ENCODE peak calls at places on chromosome X, in ten cellular contexts. J, A, P, X, S, K, Y, R, T and U are unnamed samples.

GRCh38 chrX:78333521-78333920 is 6.1 kb upstream of the CYSLTR1 start:
- DNase-seq in X (no peak), K (no peak), T (peak; percentile 3), R (no peak), J (peak; percentile 15), A (no peak), Y (no peak), S (no peak), P (no peak), U (peak; percentile 2)

GRCh38 chrX:68936608-68937007 is 107.8 kb downstream of the EFNB1 start:
- DNase-seq in K (no peak), A (no peak), X (no peak), T (no peak), Y (no peak), R (peak; percentile 87), J (peak; percentile 91), P (no peak), S (peak; percentile 77), U (no peak)

GRCh38 chrX:153970398-153971123 is 1.1 kb downstream of the HCFC1 start:
- DNase-seq in T (peak; percentile 91), Y (no peak), S (peak; percentile 78), X (peak; percentile 13), K (no peak), J (no peak), P (no peak), A (no peak), R (peak; percentile 58), U (no peak)

GRCh38 chrX:109440475-109440874 is 41.4 kb downstream of the GUCY2F start:
- DNase-seq in K (no peak), S (peak; percentile 0), R (no peak), J (no peak), Y (no peak), A (no peak), T (no peak), X (no peak), P (no peak), U (no peak)

GRCh38 chrX:151830911-151831310 is 81.8 kb upstream of the MAGEA4 start:
- DNase-seq in X (no peak), Y (no peak), S (peak; percentile 14), A (no peak), T (no peak), R (no peak), K (no peak), J (no peak), P (no peak), U (no peak)

GRCh38 chrX:45353462-45353861 is 152.8 kb upstream of the DIPK2B start:
- DNase-seq in S (peak; percentile 19), A (no peak), P (no peak), T (no peak), K (no peak), R (no peak), Y (no peak), J (no peak), X (no peak), U (no peak)

GRCh38 chrX:20571611-20572010 is 304.9 kb upstream of the RPS6KA3 start:
- DNase-seq in A (no peak), J (no peak), Y (no peak), K (no peak), X (no peak), R (peak; percentile 10), T (no peak), S (peak; percentile 2), P (no peak), U (no peak)

GRCh38 chrX:73785493-73785892 is 222.5 kb downstream of the CHIC1 start:
- DNase-seq in P (no peak), K (no peak), J (no peak), X (no peak), T (no peak), S (no peak), R (no peak), Y (no peak), A (no peak), U (no peak)

GRCh38 chrX:153521034-153521433 is 3.6 kb downstream of the ATP2B3 start:
- DNase-seq in J (no peak), R (no peak), P (no peak), T (no peak), A (no peak), Y (no peak), S (no peak), X (no peak), K (no peak), U (no peak)

GRCh38 chrX:19670854-19671620 is 155.7 kb upstream of the MAP3K15 start:
- DNase-seq in T (no peak), K (no peak), P (peak; percentile 76), Y (no peak), A (no peak), J (peak; percentile 74), X (peak; percentile 76), S (peak; percentile 80), R (peak; percentile 88), U (no peak)

GRCh38 chrX:41084360-41085104 is 713 bp upstream of the USP9X start:
- DNase-seq in A (peak; percentile 78), T (peak; percentile 100), J (peak; percentile 85), R (peak; percentile 94), X (peak; percentile 98), K (peak; percentile 98), Y (peak; percentile 94), S (peak; percentile 97), P (peak; percentile 90), U (peak; percentile 99)

GRCh38 chrX:40368611-40369061 is 212.1 kb upstream of the ATP6AP2 start:
- DNase-seq in S (no peak), A (no peak), K (no peak), J (no peak), Y (no peak), P (no peak), X (no peak), T (no peak), R (no peak), U (no peak)

GRCh38 chrX:154295664-154296310 is at the start of gene TKTL1:
- DNase-seq in A (no peak), R (no peak), T (no peak), S (no peak), X (no peak), J (no peak), Y (no peak), P (no peak), K (no peak), U (no peak)

GRCh38 chrX:74925210-74926088 is at the start of gene NEXMIF:
- DNase-seq in S (peak; percentile 23), T (no peak), R (no peak), J (peak; percentile 1), P (no peak), K (no peak), X (peak; percentile 37), A (peak; percentile 1), Y (no peak), U (peak; percentile 14)

GRCh38 chrX:51697397-51697796 is 12.9 kb upstream of the CENPVL1 start:
- DNase-seq in R (no peak), T (no peak), K (no peak), P (no peak), X (no peak), J (no peak), A (no peak), Y (no peak), S (no peak), U (no peak)

GRCh38 chrX:152600853-152601635 is 36.7 kb upstream of the GABRQ start:
- DNase-seq in R (no peak), K (no peak), J (no peak), T (peak; percentile 55), P (no peak), Y (no peak), A (peak; percentile 2), X (no peak), S (no peak), U (no peak)

GRCh38 chrX:129843209-129843458 is 552 bp downstream of the ZDHHC9 start:
- DNase-seq in K (no peak), R (no peak), Y (no peak), J (no peak), P (peak; percentile 3), A (no peak), S (no peak), X (no peak), T (no peak), U (no peak)

GRCh38 chrX:154372612-154373022 is 1.8 kb downstream of the FLNA start:
- DNase-seq in T (no peak), A (no peak), X (peak; percentile 82), J (peak; percentile 44), K (peak; percentile 52), Y (no peak), S (no peak), P (no peak), R (peak; percentile 38), U (no peak)

GRCh38 chrX:13750204-13750603 is 15.7 kb downstream of the OFD1 start:
- DNase-seq in Y (no peak), R (peak; percentile 65), T (no peak), P (peak; percentile 15), S (peak; percentile 51), K (no peak), X (peak; percentile 19), J (peak; percentile 50), A (no peak), U (no peak)

GRCh38 chrX:46117234-46117633 is 428.0 kb downstream of the ZNF674 start:
- DNase-seq in S (no peak), A (no peak), Y (no peak), T (no peak), P (no peak), J (peak; percentile 60), K (no peak), R (no peak), X (no peak), U (no peak)

GRCh38 chrX:118216086-118216485 is 99.5 kb upstream of the KLHL13 start:
- DNase-seq in A (no peak), R (no peak), J (no peak), P (no peak), X (no peak), K (no peak), T (no peak), S (no peak), Y (no peak), U (no peak)

GRCh38 chrX:135516376-135516775 is 4.1 kb upstream of the INTS6L start:
- DNase-seq in J (no peak), K (no peak), R (no peak), X (no peak), A (no peak), S (no peak), P (no peak), Y (no peak), T (no peak), U (no peak)

GRCh38 chrX:40009462-40009851 is 88.3 kb downstream of the BCOR start:
- DNase-seq in Y (no peak), X (no peak), K (no peak), T (peak; percentile 68), J (no peak), A (no peak), S (no peak), R (no peak), P (no peak), U (no peak)

GRCh38 chrX:13875572-13875971 is 58.7 kb upstream of the GPM6B start:
- DNase-seq in A (no peak), K (no peak), S (no peak), J (no peak), P (no peak), R (no peak), T (no peak), X (no peak), Y (no peak), U (no peak)

GRCh38 chrX:102599950-102600579 is 750 bp downstream of the ARMCX5 start:
- DNase-seq in J (peak; percentile 15), K (no peak), R (peak; percentile 26), X (no peak), Y (no peak), S (peak; percentile 36), T (peak; percentile 35), P (no peak), A (no peak), U (no peak)

GRCh38 chrX:20265221-20265725 is 1.4 kb downstream of the RPS6KA3 start:
- DNase-seq in S (peak; percentile 84), X (peak; percentile 31), P (peak; percentile 23), K (peak; percentile 53), Y (peak; percentile 32), R (peak; percentile 83), J (peak; percentile 80), A (no peak), T (peak; percentile 59), U (peak; percentile 22)

GRCh38 chrX:53718073-53718472 is 31.6 kb upstream of the HUWE1 start:
- DNase-seq in K (no peak), J (peak; percentile 48), A (no peak), P (no peak), R (no peak), T (no peak), X (no peak), S (no peak), Y (no peak), U (no peak)

GRCh38 chrX:14029425-14030247 is at the start of gene GEMIN8:
- DNase-seq in X (peak; percentile 88), R (peak; percentile 88), Y (peak; percentile 76), T (peak; percentile 91), J (peak; percentile 63), P (peak; percentile 81), A (peak; percentile 50), S (peak; percentile 94), K (peak; percentile 88), U (peak; percentile 86)